ENCODE peak calls at places on chromosomes 13 and 19, in nine cellular contexts. N is activated CD4-positive, alpha-beta T cell treated with anti-CD3 and anti-CD28 coated beads for 24 hours; M is cardiac septum; S is memory B cell; A is NCI-H748 treated with DMSO at 0.1 percent for 48 hours; F is AG09309; R is T-helper 17 cell; C is fibroblast of pulmonary artery; I is heart right ventricle. V is an unnamed sample.

GRCh38 chr13:105969761-105970160 is 565.7 kb downstream of the EFNB2 start:
- DNase-seq in I (no peak), C (peak; percentile 3), R (no peak), S (no peak), M (no peak), F (peak; percentile 57), A (no peak), N (no peak), V (no peak)

GRCh38 chr13:51625555-51626345 is 41.5 kb downstream of the WDFY2 start:
- DNase-seq in R (no peak), N (no peak), S (no peak), C (peak; percentile 54), A (no peak), M (no peak), F (no peak), I (peak; percentile 42), V (peak; percentile 75)

GRCh38 chr19:35644987-35645679 is 3.0 kb upstream of the COX6B1 start:
- DNase-seq in N (peak; percentile 93), R (peak; percentile 50), M (peak; percentile 91), C (peak; percentile 49), A (peak; percentile 68), F (no peak), I (peak; percentile 90), S (peak; percentile 58), V (peak; percentile 88)

GRCh38 chr13:22240716-22241115 is 569.8 kb downstream of the FGF9 start:
- DNase-seq in R (no peak), M (no peak), N (no peak), A (no peak), S (no peak), C (no peak), I (no peak), F (no peak), V (no peak)

GRCh38 chr19:6318772-6319171 is 14.6 kb downstream of the ACER1 start:
- DNase-seq in N (no peak), A (no peak), R (no peak), I (no peak), M (no peak), C (no peak), F (peak; percentile 5), S (no peak), V (no peak)

GRCh38 chr13:40673414-40673813 is 7.0 kb upstream of the FOXO1 start:
- DNase-seq in S (no peak), N (no peak), F (no peak), A (no peak), M (no peak), I (no peak), C (no peak), R (no peak), V (no peak)

GRCh38 chr13:113901231-113901630 is 37.4 kb upstream of the GAS6 start:
- DNase-seq in N (no peak), S (no peak), R (no peak), M (no peak), C (no peak), F (no peak), A (no peak), I (no peak), V (no peak)

GRCh38 chr13:97067342-97067895 is 73.1 kb upstream of the OXGR1 start:
- DNase-seq in M (no peak), F (no peak), R (no peak), I (no peak), A (no peak), S (no peak), N (no peak), C (peak; percentile 13), V (no peak)

GRCh38 chr13:94419304-94419943 is 60.1 kb downstream of the DCT start:
- DNase-seq in N (peak; percentile 11), M (no peak), A (no peak), F (no peak), I (no peak), S (no peak), C (peak; percentile 84), R (no peak), V (no peak)

GRCh38 chr13:43377149-43377548 is 353.8 kb downstream of the DNAJC15 start:
- DNase-seq in A (no peak), C (peak; percentile 55), I (peak; percentile 45), F (no peak), S (no peak), M (no peak), R (no peak), N (no peak), V (no peak)

GRCh38 chr19:4338441-4339350 is at the start of gene STAP2:
- DNase-seq in I (no peak), M (no peak), F (no peak), A (no peak), S (no peak), R (no peak), N (no peak), C (no peak), V (peak; percentile 45)

GRCh38 chr13:97254809-97255208 is 32.7 kb downstream of the MBNL2 start:
- DNase-seq in S (no peak), R (no peak), M (no peak), N (no peak), I (no peak), A (no peak), C (no peak), F (no peak), V (no peak)

GRCh38 chr13:42600943-42601342 is 27.0 kb downstream of the TNFSF11 start:
- DNase-seq in I (no peak), C (peak; percentile 8), M (no peak), S (no peak), A (no peak), R (no peak), F (no peak), N (no peak), V (no peak)

GRCh38 chr19:7873304-7874079 is 698 bp downstream of the PRR36 start:
- DNase-seq in C (no peak), F (no peak), M (no peak), N (no peak), A (no peak), I (no peak), R (no peak), S (no peak), V (no peak)

GRCh38 chr19:3796358-3796757 is 10.2 kb upstream of the MATK start:
- DNase-seq in A (no peak), C (no peak), N (no peak), I (no peak), S (no peak), R (no peak), F (no peak), M (no peak), V (no peak)

GRCh38 chr13:74966814-74967213 is 515.2 kb downstream of the TBC1D4 start:
- DNase-seq in A (peak; percentile 92), R (no peak), M (no peak), N (no peak), S (no peak), C (peak; percentile 78), I (no peak), F (no peak), V (no peak)

GRCh38 chr13:73387318-73387717 is 328.5 kb downstream of the KLF5 start:
- DNase-seq in I (no peak), C (no peak), S (no peak), N (no peak), F (no peak), R (no peak), A (no peak), M (no peak), V (no peak)

GRCh38 chr13:30224732-30225131 is 82.6 kb downstream of the KATNAL1 start:
- DNase-seq in R (no peak), C (peak; percentile 23), A (no peak), M (no peak), N (no peak), S (no peak), F (peak; percentile 2), I (no peak), V (no peak)

GRCh38 chr19:45646345-45646698 is 7.1 kb upstream of the EML2 start:
- DNase-seq in C (no peak), N (no peak), M (no peak), I (no peak), R (no peak), F (no peak), S (no peak), A (no peak), V (no peak)

GRCh38 chr13:53920916-53921315 is 892.3 kb downstream of the OLFM4 start:
- DNase-seq in C (no peak), S (no peak), M (no peak), R (no peak), N (no peak), I (no peak), F (no peak), A (no peak), V (no peak)

GRCh38 chr13:50016421-50016820 is 1.2 kb downstream of the KCNRG start:
- DNase-seq in R (no peak), I (no peak), S (no peak), N (no peak), M (no peak), C (peak; percentile 54), A (no peak), F (peak; percentile 4), V (no peak)

GRCh38 chr13:44765076-44765475 is 188.9 kb upstream of the TSC22D1 start:
- DNase-seq in C (no peak), A (no peak), S (no peak), M (no peak), R (no peak), N (no peak), F (no peak), I (no peak), V (no peak)

V was measured in adrenal gland.